ENCODE peak calls at places on chromosomes 7 and 10, in four cellular contexts. M is hepatocyte, W is Peyer's patch, H is NT2/D1. J is an unnamed sample.

GRCh38 chr10:3502606-3503005 is 282.4 kb downstream of the KLF6 start:
- DNase-seq in M (no peak), W (no peak), H (no peak), J (no peak)

GRCh38 chr7:99126921-99127553 is 16.9 kb downstream of the SMURF1 start:
- DNase-seq in M (peak; percentile 40), W (no peak), H (no peak), J (no peak)

GRCh38 chr7:40221836-40222235 is 87.0 kb downstream of the SUGCT start:
- DNase-seq in M (peak; percentile 14), W (no peak), H (no peak), J (peak; percentile 92)

GRCh38 chr10:60267802-60268201 is 121.9 kb downstream of the ANK3 start:
- DNase-seq in M (no peak), W (no peak), H (no peak), J (no peak)

GRCh38 chr10:15168296-15168780 is at the start of gene NMT2:
- DNase-seq in M (no peak), W (no peak), H (peak; percentile 60), J (peak; percentile 78)

GRCh38 chr10:97782455-97783228 is 10.8 kb upstream of the SFRP5 start:
- DNase-seq in M (no peak), W (no peak), H (no peak), J (no peak)

GRCh38 chr10:101467286-101467770 is 113.4 kb downstream of the BTRC start:
- DNase-seq in M (peak; percentile 79), W (peak; percentile 57), H (peak; percentile 25), J (peak; percentile 90)

GRCh38 chr10:37125191-37125732 is at the start of gene ANKRD30A:
- DNase-seq in M (no peak), W (no peak), H (no peak), J (no peak)

GRCh38 chr10:114711487-114712250 is 53.6 kb upstream of the ABLIM1 start:
- DNase-seq in M (no peak), W (no peak), H (no peak), J (no peak)

GRCh38 chr10:101214446-101215396 is 14.5 kb downstream of the LBX1 start:
- DNase-seq in M (peak; percentile 84), W (peak; percentile 82), H (no peak), J (peak; percentile 84)

GRCh38 chr7:130356121-130356759 is 11.6 kb downstream of the CPA5 start:
- DNase-seq in M (peak; percentile 84), W (peak; percentile 52), H (peak; percentile 83), J (peak; percentile 91)

GRCh38 chr7:68868975-68869374 is 729.3 kb upstream of the AUTS2 start:
- DNase-seq in M (no peak), W (no peak), H (no peak), J (no peak)

GRCh38 chr7:152189026-152189425 is 163.6 kb downstream of the GALNT11 start:
- DNase-seq in M (no peak), W (no peak), H (no peak), J (peak; percentile 53)

GRCh38 chr10:125052146-125052545 is 108.2 kb downstream of the CTBP2 start:
- DNase-seq in M (no peak), W (no peak), H (no peak), J (no peak)

GRCh38 chr10:88066876-88067275 is 203.5 kb downstream of the PTEN start:
- DNase-seq in M (no peak), W (peak; percentile 73), H (no peak), J (no peak)

GRCh38 chr7:16810573-16810972 is 5.8 kb upstream of the AGR2 start:
- DNase-seq in M (no peak), W (no peak), H (no peak), J (no peak)

GRCh38 chr7:112182749-112183148 is 23.4 kb downstream of the DOCK4 start:
- DNase-seq in M (peak; percentile 14), W (no peak), H (no peak), J (no peak)

GRCh38 chr7:5646846-5647245 is 134.6 kb downstream of the RNF216 start:
- DNase-seq in M (no peak), W (no peak), H (no peak), J (peak; percentile 85)

GRCh38 chr7:124700655-124701054 is 64.9 kb downstream of the GPR37 start:
- DNase-seq in M (no peak), W (no peak), H (no peak), J (no peak)

GRCh38 chr7:24455813-24456525 is 117.3 kb upstream of the PALS2 start:
- DNase-seq in M (no peak), W (no peak), H (no peak), J (no peak)

GRCh38 chr10:19629559-19629958 is 186.7 kb upstream of the PLXDC2 start:
- DNase-seq in M (peak; percentile 49), W (peak; percentile 64), H (no peak), J (peak; percentile 77)

GRCh38 chr10:77305650-77306632 is 331.7 kb downstream of the KCNMA1 start:
- DNase-seq in M (no peak), W (no peak), H (no peak), J (peak; percentile 64)

GRCh38 chr7:15402436-15403136 is 159.2 kb downstream of the AGMO start:
- DNase-seq in M (no peak), W (no peak), H (no peak), J (no peak)

GRCh38 chr7:15403315-15403714 is 158.5 kb downstream of the AGMO start:
- DNase-seq in M (no peak), W (no peak), H (no peak), J (no peak)

GRCh38 chr7:15411019-15411418 is 150.8 kb downstream of the AGMO start:
- DNase-seq in M (no peak), W (no peak), H (no peak), J (no peak)

DNA sequence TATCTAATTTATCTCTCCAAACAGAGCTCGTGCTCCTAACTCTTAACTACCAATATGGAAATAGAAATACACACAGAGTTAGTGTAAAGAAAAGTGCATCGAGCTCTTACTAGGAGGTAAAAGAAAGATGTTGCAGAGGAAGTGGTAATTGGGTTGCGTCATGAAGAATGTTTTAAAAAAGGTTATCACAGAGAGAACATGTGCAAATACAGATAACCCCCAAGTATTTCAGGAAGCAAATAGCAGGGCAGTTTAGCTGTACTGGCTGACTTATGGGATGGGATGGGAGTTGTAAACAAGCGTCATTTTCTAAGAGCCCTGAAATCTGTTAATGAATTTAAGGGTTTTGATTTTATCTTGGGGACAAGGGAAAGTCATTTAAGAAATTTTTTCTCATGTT is 153.9 kb downstream of the AGMO start:
- DNase-seq in M (peak; percentile 10), W (no peak), H (no peak), J (no peak)
- H3K4me3 ChIP-seq in M (no peak overlapping the region), W (no peak overlapping the region), H (no peak overlapping the region), J (no peak overlapping the region)

DNA sequence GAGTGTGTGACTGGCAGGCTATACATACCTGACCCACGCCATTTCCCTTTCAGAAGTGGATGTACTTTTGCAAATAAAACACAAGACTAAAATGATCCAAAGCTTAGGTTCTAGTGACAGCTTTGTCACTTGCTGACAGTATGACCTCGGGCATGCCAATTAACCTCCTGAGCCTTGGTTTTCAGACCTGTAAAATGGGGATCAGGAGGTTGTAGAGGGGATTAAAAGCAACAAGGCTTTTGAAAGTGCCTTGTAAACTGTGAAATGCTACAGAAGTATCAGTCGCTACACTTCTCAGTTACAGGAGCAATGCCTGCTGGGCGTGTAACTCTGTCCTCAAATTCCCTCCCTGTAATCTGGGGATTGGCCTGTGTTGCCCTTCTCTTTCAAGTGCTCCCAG is 8.7 kb upstream of the GRB10 start:
- DNase-seq in M (no peak), W (no peak), H (no peak), J (peak; percentile 27)
- H3K4me3 ChIP-seq in M (peak overlapping the region; percentile 60), W (peak overlapping the region; percentile 87), H (peak overlapping the region; percentile 84), J (peak overlapping the region; percentile 83)

DNA sequence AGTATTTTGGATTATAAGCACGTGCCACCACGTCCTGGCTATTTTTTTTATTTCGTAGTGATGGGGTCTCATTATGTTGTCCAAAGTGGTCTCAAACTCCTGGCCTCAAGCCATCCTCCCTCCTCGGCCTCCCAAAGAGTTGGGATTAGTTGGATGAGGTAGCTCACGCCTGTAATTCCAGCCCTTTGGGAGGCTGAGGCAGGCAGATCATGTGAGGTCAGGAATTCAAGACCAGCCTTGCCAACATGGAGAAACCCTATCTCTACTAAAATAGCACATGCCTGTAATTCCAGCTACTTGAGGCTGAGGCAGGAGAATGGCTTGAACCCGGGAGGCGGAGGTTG is 21.8 kb upstream of the YWHAG start:
- DNase-seq in M (no peak), W (no peak), H (no peak), J (no peak)
- H3K4me3 ChIP-seq in M (no peak overlapping the region), W (no peak overlapping the region), H (peak overlapping the region; percentile 37), J (peak overlapping the region; percentile 70)

DNA sequence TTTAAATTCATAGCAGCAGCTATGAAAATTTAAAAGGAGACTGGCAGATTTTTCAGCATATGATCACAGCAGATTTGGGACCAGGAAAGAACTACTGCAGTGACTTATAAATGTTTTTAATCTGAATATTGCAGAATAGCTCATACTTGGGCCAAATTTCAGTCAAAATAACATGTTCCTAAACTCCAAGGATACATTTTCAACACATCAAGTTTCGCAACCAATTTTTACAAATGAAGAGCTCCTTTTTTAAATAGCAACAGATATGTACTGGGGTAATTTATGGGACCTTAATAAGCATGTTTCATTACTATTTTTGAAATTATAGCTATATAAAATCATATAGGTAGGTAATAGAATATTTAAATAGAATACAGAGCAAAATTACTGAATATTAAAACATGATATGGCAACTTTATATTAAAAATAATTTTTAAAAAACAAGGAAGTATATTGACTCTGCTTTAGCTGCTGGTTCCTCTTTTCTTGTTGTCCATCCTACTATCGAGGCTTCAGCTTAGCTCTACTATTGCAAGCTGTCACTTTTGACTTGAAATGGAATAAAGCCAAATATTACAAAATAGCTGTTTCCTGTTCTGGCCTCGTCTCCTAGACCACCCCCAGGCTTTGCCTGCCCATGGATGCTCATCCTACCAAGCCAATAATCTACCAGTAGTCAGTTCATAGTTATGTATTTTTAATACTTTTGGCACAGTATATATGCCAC is 123.1 kb downstream of the NRBF2 start:
- DNase-seq in M (no peak), W (no peak), H (no peak), J (peak; percentile 88)
- H3K4me3 ChIP-seq in M (no peak overlapping the region), W (no peak overlapping the region), H (no peak overlapping the region), J (peak overlapping the region; percentile 55)

GRCh38 chr7:49774459-49775064 is 1.1 kb downstream of the VWC2 start:
- DNase-seq in M (no peak), W (no peak), H (no peak), J (no peak)
- H3K4me3 ChIP-seq in M (no peak overlapping the region), W (peak overlapping the region; percentile 46), H (peak overlapping the region; percentile 64), J (no peak overlapping the region)

GRCh38 chr10:80203835-80204148 is 1.5 kb downstream of the ANXA11 start:
- DNase-seq in M (no peak), W (peak; percentile 80), H (no peak), J (no peak)
- H3K4me3 ChIP-seq in M (peak overlapping the region; percentile 94), W (peak overlapping the region; percentile 98), H (peak overlapping the region; percentile 62), J (peak overlapping the region; percentile 88)

J was measured in adipocyte.